ENCODE peak calls at places on chromosomes 7 and 10, in ten cellular contexts. One of them, this sample, is unnamed.

GRCh38 chr7:151954866-151955820 is 1.1 kb upstream of the GALNTL5 start:
- DNase-seq in A549: no peak
- DNase-seq in breast epithelium: no peak
- DNase-seq in NT2/D1: no peak
- DNase-seq in small intestine: no peak
- DNase-seq in neuronal stem cell: peak; percentile 44
- DNase-seq in CD8-positive, alpha-beta T cell: no peak
- DNase-seq in skeletal muscle cell: peak; percentile 52
- DNase-seq in right cardiac atrium: peak; percentile 77
- DNase-seq in GM23338: no peak
- DNase-seq in this sample: no peak

GRCh38 chr7:95871078-95871848 is 98.9 kb downstream of the DYNC1I1 start:
- DNase-seq in A549: peak; percentile 55
- DNase-seq in breast epithelium: no peak
- DNase-seq in NT2/D1: peak; percentile 42
- DNase-seq in small intestine: peak; percentile 43
- DNase-seq in neuronal stem cell: peak; percentile 49
- DNase-seq in CD8-positive, alpha-beta T cell: no peak
- DNase-seq in skeletal muscle cell: no peak
- DNase-seq in right cardiac atrium: no peak
- DNase-seq in GM23338: peak; percentile 86
- DNase-seq in this sample: peak; percentile 22

GRCh38 chr7:139855498-139856270 is 26.6 kb downstream of the TBXAS1 start:
- DNase-seq in A549: no peak
- DNase-seq in breast epithelium: no peak
- DNase-seq in NT2/D1: no peak
- DNase-seq in small intestine: peak; percentile 29
- DNase-seq in neuronal stem cell: no peak
- DNase-seq in CD8-positive, alpha-beta T cell: no peak
- DNase-seq in skeletal muscle cell: no peak
- DNase-seq in right cardiac atrium: no peak
- DNase-seq in GM23338: no peak
- DNase-seq in this sample: no peak

GRCh38 chr7:133614251-133614650 is 361.4 kb downstream of the EXOC4 start:
- DNase-seq in A549: no peak
- DNase-seq in breast epithelium: no peak
- DNase-seq in NT2/D1: no peak
- DNase-seq in small intestine: no peak
- DNase-seq in neuronal stem cell: peak; percentile 0
- DNase-seq in CD8-positive, alpha-beta T cell: no peak
- DNase-seq in skeletal muscle cell: no peak
- DNase-seq in right cardiac atrium: no peak
- DNase-seq in GM23338: no peak
- DNase-seq in this sample: no peak

GRCh38 chr10:123883921-123884320 is 7.7 kb downstream of the CPXM2 start:
- DNase-seq in A549: no peak
- DNase-seq in breast epithelium: no peak
- DNase-seq in NT2/D1: no peak
- DNase-seq in small intestine: no peak
- DNase-seq in neuronal stem cell: no peak
- DNase-seq in CD8-positive, alpha-beta T cell: no peak
- DNase-seq in skeletal muscle cell: no peak
- DNase-seq in right cardiac atrium: no peak
- DNase-seq in GM23338: no peak
- DNase-seq in this sample: no peak

GRCh38 chr7:44185729-44186128 is 3.5 kb downstream of the GCK start:
- DNase-seq in A549: no peak
- DNase-seq in breast epithelium: no peak
- DNase-seq in NT2/D1: no peak
- DNase-seq in small intestine: no peak
- DNase-seq in neuronal stem cell: no peak
- DNase-seq in CD8-positive, alpha-beta T cell: no peak
- DNase-seq in skeletal muscle cell: no peak
- DNase-seq in right cardiac atrium: no peak
- DNase-seq in GM23338: no peak
- DNase-seq in this sample: no peak

GRCh38 chr7:91240546-91240945 is 23.7 kb upstream of the FZD1 start:
- DNase-seq in A549: no peak
- DNase-seq in breast epithelium: no peak
- DNase-seq in NT2/D1: no peak
- DNase-seq in small intestine: peak; percentile 14
- DNase-seq in neuronal stem cell: no peak
- DNase-seq in CD8-positive, alpha-beta T cell: no peak
- DNase-seq in skeletal muscle cell: peak; percentile 67
- DNase-seq in right cardiac atrium: no peak
- DNase-seq in GM23338: no peak
- DNase-seq in this sample: no peak

GRCh38 chr10:114304017-114304565 is 65.0 kb downstream of the VWA2 start:
- DNase-seq in A549: peak; percentile 80
- DNase-seq in breast epithelium: peak; percentile 74
- DNase-seq in NT2/D1: peak; percentile 60
- DNase-seq in small intestine: peak; percentile 80
- DNase-seq in neuronal stem cell: peak; percentile 79
- DNase-seq in CD8-positive, alpha-beta T cell: peak; percentile 73
- DNase-seq in skeletal muscle cell: peak; percentile 26
- DNase-seq in right cardiac atrium: peak; percentile 81
- DNase-seq in GM23338: peak; percentile 85
- DNase-seq in this sample: peak; percentile 80

GRCh38 chr7:101882595-101883564 is 65.5 kb downstream of the CUX1 start:
- DNase-seq in A549: peak; percentile 100
- DNase-seq in breast epithelium: peak; percentile 61
- DNase-seq in NT2/D1: no peak
- DNase-seq in small intestine: peak; percentile 91
- DNase-seq in neuronal stem cell: no peak
- DNase-seq in CD8-positive, alpha-beta T cell: no peak
- DNase-seq in skeletal muscle cell: peak; percentile 100
- DNase-seq in right cardiac atrium: peak; percentile 91
- DNase-seq in GM23338: peak; percentile 56
- DNase-seq in this sample: peak; percentile 94

GRCh38 chr7:139111885-139112284 is 2.4 kb upstream of the ZC3HAV1 start:
- DNase-seq in A549: no peak
- DNase-seq in breast epithelium: no peak
- DNase-seq in NT2/D1: no peak
- DNase-seq in small intestine: peak; percentile 33
- DNase-seq in neuronal stem cell: no peak
- DNase-seq in CD8-positive, alpha-beta T cell: no peak
- DNase-seq in skeletal muscle cell: no peak
- DNase-seq in right cardiac atrium: no peak
- DNase-seq in GM23338: no peak
- DNase-seq in this sample: no peak

GRCh38 chr7:4959356-4959755 is 369 bp upstream of the MMD2 start:
- DNase-seq in A549: no peak
- DNase-seq in breast epithelium: no peak
- DNase-seq in NT2/D1: no peak
- DNase-seq in small intestine: no peak
- DNase-seq in neuronal stem cell: no peak
- DNase-seq in CD8-positive, alpha-beta T cell: no peak
- DNase-seq in skeletal muscle cell: no peak
- DNase-seq in right cardiac atrium: no peak
- DNase-seq in GM23338: peak; percentile 63
- DNase-seq in this sample: no peak
- H3K4me3 ChIP-seq in A549: peak overlapping the region; percentile 50
- H3K4me3 ChIP-seq in breast epithelium: peak overlapping the region; percentile 28
- H3K4me3 ChIP-seq in NT2/D1: no peak overlapping the region
- H3K4me3 ChIP-seq in small intestine: no peak overlapping the region
- H3K4me3 ChIP-seq in neuronal stem cell: no peak overlapping the region
- H3K4me3 ChIP-seq in CD8-positive, alpha-beta T cell: no peak overlapping the region
- H3K4me3 ChIP-seq in skeletal muscle cell: no peak overlapping the region
- H3K4me3 ChIP-seq in right cardiac atrium: peak overlapping the region; percentile 77
- H3K4me3 ChIP-seq in GM23338: peak overlapping the region; percentile 41
- H3K4me3 ChIP-seq in this sample: no peak overlapping the region

DNA sequence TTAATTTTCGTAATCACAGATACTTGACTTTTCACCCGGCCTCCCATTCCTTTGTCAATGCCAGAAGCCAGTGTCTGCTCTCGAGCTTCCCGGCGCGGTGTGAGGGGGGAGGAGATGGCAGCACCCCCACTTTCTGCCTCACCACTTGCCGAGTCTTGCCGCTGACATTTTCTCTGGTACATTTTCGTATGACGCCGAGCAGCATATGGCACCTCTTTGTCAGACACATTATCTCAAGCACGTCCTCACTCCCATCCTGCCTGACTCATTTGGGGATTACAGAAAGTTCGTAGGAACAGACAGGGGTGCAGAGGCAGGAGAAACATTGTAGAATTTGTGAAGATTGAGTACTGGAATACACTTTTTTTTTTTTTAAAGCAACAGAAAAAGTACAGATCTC is 60.8 kb upstream of the SORCS3 start:
- DNase-seq in A549: no peak
- DNase-seq in breast epithelium: no peak
- DNase-seq in NT2/D1: no peak
- DNase-seq in small intestine: no peak
- DNase-seq in neuronal stem cell: no peak
- DNase-seq in CD8-positive, alpha-beta T cell: no peak
- DNase-seq in skeletal muscle cell: no peak
- DNase-seq in right cardiac atrium: peak; percentile 44
- DNase-seq in GM23338: no peak
- DNase-seq in this sample: no peak
- H3K4me3 ChIP-seq in A549: no peak overlapping the region
- H3K4me3 ChIP-seq in breast epithelium: no peak overlapping the region
- H3K4me3 ChIP-seq in NT2/D1: no peak overlapping the region
- H3K4me3 ChIP-seq in small intestine: no peak overlapping the region
- H3K4me3 ChIP-seq in neuronal stem cell: no peak overlapping the region
- H3K4me3 ChIP-seq in CD8-positive, alpha-beta T cell: no peak overlapping the region
- H3K4me3 ChIP-seq in skeletal muscle cell: no peak overlapping the region
- H3K4me3 ChIP-seq in right cardiac atrium: peak overlapping the region; percentile 12
- H3K4me3 ChIP-seq in GM23338: no peak overlapping the region
- H3K4me3 ChIP-seq in this sample: no peak overlapping the region

GRCh38 chr7:516606-517456 is 2.8 kb downstream of the PDGFA start:
- DNase-seq in A549: peak; percentile 64
- DNase-seq in breast epithelium: no peak
- DNase-seq in NT2/D1: no peak
- DNase-seq in small intestine: peak; percentile 90
- DNase-seq in neuronal stem cell: peak; percentile 42
- DNase-seq in CD8-positive, alpha-beta T cell: no peak
- DNase-seq in skeletal muscle cell: no peak
- DNase-seq in right cardiac atrium: peak; percentile 76
- DNase-seq in GM23338: peak; percentile 65
- DNase-seq in this sample: peak; percentile 32

GRCh38 chr7:516216-516605 is 3.4 kb downstream of the PDGFA start:
- DNase-seq in A549: no peak
- DNase-seq in breast epithelium: no peak
- DNase-seq in NT2/D1: no peak
- DNase-seq in small intestine: no peak
- DNase-seq in neuronal stem cell: no peak
- DNase-seq in CD8-positive, alpha-beta T cell: no peak
- DNase-seq in skeletal muscle cell: no peak
- DNase-seq in right cardiac atrium: no peak
- DNase-seq in GM23338: peak; percentile 51
- DNase-seq in this sample: no peak

GRCh38 chr7:514651-515598 is 4.7 kb downstream of the PDGFA start:
- DNase-seq in A549: no peak
- DNase-seq in breast epithelium: no peak
- DNase-seq in NT2/D1: no peak
- DNase-seq in small intestine: peak; percentile 83
- DNase-seq in neuronal stem cell: peak; percentile 24
- DNase-seq in CD8-positive, alpha-beta T cell: no peak
- DNase-seq in skeletal muscle cell: no peak
- DNase-seq in right cardiac atrium: no peak
- DNase-seq in GM23338: peak; percentile 85
- DNase-seq in this sample: no peak

GRCh38 chr7:514242-514641 is 5.4 kb downstream of the PDGFA start:
- DNase-seq in A549: no peak
- DNase-seq in breast epithelium: no peak
- DNase-seq in NT2/D1: no peak
- DNase-seq in small intestine: no peak
- DNase-seq in neuronal stem cell: no peak
- DNase-seq in CD8-positive, alpha-beta T cell: no peak
- DNase-seq in skeletal muscle cell: no peak
- DNase-seq in right cardiac atrium: no peak
- DNase-seq in GM23338: no peak
- DNase-seq in this sample: no peak

DNA sequence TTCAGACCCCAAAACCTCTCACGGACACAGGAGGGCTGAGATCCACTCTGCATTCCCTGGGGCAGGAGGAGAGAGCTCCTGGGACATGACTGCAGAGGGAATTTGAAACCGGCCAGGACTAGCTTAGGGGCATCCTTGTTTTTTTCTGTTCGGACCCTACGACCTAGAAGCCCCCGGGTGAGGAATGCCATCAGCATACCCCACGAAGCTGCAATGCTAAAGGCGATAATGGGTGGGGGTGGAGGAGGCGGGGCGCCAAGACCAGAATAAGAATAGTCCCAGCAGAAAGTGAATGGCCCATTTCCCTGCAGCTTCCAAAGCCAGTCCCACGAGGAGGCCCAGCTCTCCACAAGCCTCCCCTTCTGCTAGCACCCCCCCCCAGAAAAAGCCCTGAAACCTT is 4.0 kb downstream of the PDGFA start:
- DNase-seq in A549: no peak
- DNase-seq in breast epithelium: no peak
- DNase-seq in NT2/D1: peak; percentile 98
- DNase-seq in small intestine: no peak
- DNase-seq in neuronal stem cell: no peak
- DNase-seq in CD8-positive, alpha-beta T cell: no peak
- DNase-seq in skeletal muscle cell: no peak
- DNase-seq in right cardiac atrium: no peak
- DNase-seq in GM23338: peak; percentile 79
- DNase-seq in this sample: no peak
- H3K4me3 ChIP-seq in A549: no peak overlapping the region
- H3K4me3 ChIP-seq in breast epithelium: no peak overlapping the region
- H3K4me3 ChIP-seq in NT2/D1: peak overlapping the region; percentile 2
- H3K4me3 ChIP-seq in small intestine: no peak overlapping the region
- H3K4me3 ChIP-seq in neuronal stem cell: no peak overlapping the region
- H3K4me3 ChIP-seq in CD8-positive, alpha-beta T cell: no peak overlapping the region
- H3K4me3 ChIP-seq in skeletal muscle cell: no peak overlapping the region
- H3K4me3 ChIP-seq in right cardiac atrium: no peak overlapping the region
- H3K4me3 ChIP-seq in GM23338: peak overlapping the region; percentile 94
- H3K4me3 ChIP-seq in this sample: no peak overlapping the region

GRCh38 chr7:46202379-46202778 is 281.3 kb upstream of the IGFBP3 start:
- DNase-seq in A549: no peak
- DNase-seq in breast epithelium: no peak
- DNase-seq in NT2/D1: no peak
- DNase-seq in small intestine: no peak
- DNase-seq in neuronal stem cell: no peak
- DNase-seq in CD8-positive, alpha-beta T cell: no peak
- DNase-seq in skeletal muscle cell: no peak
- DNase-seq in right cardiac atrium: no peak
- DNase-seq in GM23338: no peak
- DNase-seq in this sample: no peak

GRCh38 chr7:46195934-46196333 is 274.9 kb upstream of the IGFBP3 start:
- DNase-seq in A549: no peak
- DNase-seq in breast epithelium: no peak
- DNase-seq in NT2/D1: no peak
- DNase-seq in small intestine: no peak
- DNase-seq in neuronal stem cell: no peak
- DNase-seq in CD8-positive, alpha-beta T cell: no peak
- DNase-seq in skeletal muscle cell: no peak
- DNase-seq in right cardiac atrium: no peak
- DNase-seq in GM23338: no peak
- DNase-seq in this sample: no peak

GRCh38 chr7:46201966-46202365 is 280.9 kb upstream of the IGFBP3 start:
- DNase-seq in A549: no peak
- DNase-seq in breast epithelium: no peak
- DNase-seq in NT2/D1: no peak
- DNase-seq in small intestine: no peak
- DNase-seq in neuronal stem cell: no peak
- DNase-seq in CD8-positive, alpha-beta T cell: no peak
- DNase-seq in skeletal muscle cell: no peak
- DNase-seq in right cardiac atrium: no peak
- DNase-seq in GM23338: no peak
- DNase-seq in this sample: no peak

GRCh38 chr7:46197833-46198540 is 276.9 kb upstream of the IGFBP3 start:
- DNase-seq in A549: no peak
- DNase-seq in breast epithelium: no peak
- DNase-seq in NT2/D1: no peak
- DNase-seq in small intestine: no peak
- DNase-seq in neuronal stem cell: no peak
- DNase-seq in CD8-positive, alpha-beta T cell: no peak
- DNase-seq in skeletal muscle cell: no peak
- DNase-seq in right cardiac atrium: no peak
- DNase-seq in GM23338: no peak
- DNase-seq in this sample: no peak

GRCh38 chr7:46198691-46199090 is 277.6 kb upstream of the IGFBP3 start:
- DNase-seq in A549: no peak
- DNase-seq in breast epithelium: no peak
- DNase-seq in NT2/D1: no peak
- DNase-seq in small intestine: no peak
- DNase-seq in neuronal stem cell: no peak
- DNase-seq in CD8-positive, alpha-beta T cell: no peak
- DNase-seq in skeletal muscle cell: no peak
- DNase-seq in right cardiac atrium: no peak
- DNase-seq in GM23338: no peak
- DNase-seq in this sample: no peak
- H3K4me3 ChIP-seq in A549: no peak overlapping the region
- H3K4me3 ChIP-seq in breast epithelium: no peak overlapping the region
- H3K4me3 ChIP-seq in NT2/D1: no peak overlapping the region
- H3K4me3 ChIP-seq in small intestine: no peak overlapping the region
- H3K4me3 ChIP-seq in neuronal stem cell: no peak overlapping the region
- H3K4me3 ChIP-seq in CD8-positive, alpha-beta T cell: no peak overlapping the region
- H3K4me3 ChIP-seq in skeletal muscle cell: no peak overlapping the region
- H3K4me3 ChIP-seq in right cardiac atrium: no peak overlapping the region
- H3K4me3 ChIP-seq in GM23338: no peak overlapping the region
- H3K4me3 ChIP-seq in this sample: no peak overlapping the region

This sample was measured in astrocyte of the cerebellum.